ENCODE peak calls at places on chromosomes 12 and 14, in nine cellular contexts. S, P, C, O, B, N, I, Y and A are unnamed samples.

GRCh38 chr12:126747530-126748149 is 1519.3 kb upstream of the TMEM132C start:
- DNase-seq in S (peak; percentile 4), P (peak; percentile 11), C (peak; percentile 51), O (peak; percentile 31), B (peak; percentile 3), N (peak; percentile 57), I (peak; percentile 34), Y (no peak), A (peak; percentile 17)

GRCh38 chr12:80364056-80364455 is 80.0 kb upstream of the PTPRQ start:
- DNase-seq in S (no peak), P (no peak), C (no peak), O (no peak), B (peak; percentile 17), N (no peak), I (no peak), Y (peak; percentile 10), A (no peak)

GRCh38 chr14:50605776-50606175 is 45.8 kb downstream of the ATL1 start:
- DNase-seq in S (no peak), P (no peak), C (no peak), O (no peak), B (peak; percentile 47), N (no peak), I (no peak), Y (peak; percentile 39), A (no peak)

GRCh38 chr14:98858158-98858557 is 413.8 kb downstream of the BCL11B start:
- DNase-seq in S (no peak), P (no peak), C (no peak), O (no peak), B (no peak), N (no peak), I (no peak), Y (no peak), A (no peak)

GRCh38 chr12:48786591-48787544 is 2.0 kb downstream of the ADCY6 start:
- DNase-seq in S (no peak), P (no peak), C (no peak), O (no peak), B (no peak), N (peak; percentile 91), I (no peak), Y (no peak), A (no peak)

GRCh38 chr14:65169351-65169750 is 67.0 kb upstream of the MAX start:
- DNase-seq in S (peak; percentile 31), P (no peak), C (peak; percentile 70), O (no peak), B (peak; percentile 24), N (peak; percentile 52), I (no peak), Y (peak; percentile 89), A (no peak)

GRCh38 chr12:252634-253033 is 10.0 kb downstream of the SLC6A13 start:
- DNase-seq in S (no peak), P (no peak), C (no peak), O (no peak), B (no peak), N (no peak), I (no peak), Y (no peak), A (no peak)

GRCh38 chr14:93946104-93946503 is 19.0 kb downstream of the FAM181A start:
- DNase-seq in S (no peak), P (no peak), C (no peak), O (no peak), B (peak; percentile 48), N (peak; percentile 25), I (no peak), Y (peak; percentile 49), A (no peak)

GRCh38 chr14:100546051-100546443 is 41.2 kb downstream of the BEGAIN start:
- DNase-seq in S (no peak), P (no peak), C (peak; percentile 80), O (no peak), B (no peak), N (peak; percentile 32), I (peak; percentile 86), Y (no peak), A (no peak)